ENCODE peak calls at places on chromosome 1, in five cellular contexts. P is hepatocyte, O is fibroblast of mammary gland, R is ascending aorta, Q is neural progenitor cell. H is an unnamed sample.

GRCh38 chr1:10897981-10898728 is 101.7 kb upstream of the CASZ1 start:
- DNase-seq in P (peak), O (peak), R (no peak), Q (no peak), H (peak)

GRCh38 chr1:238647877-238648276 is 738.5 kb upstream of the CHRM3 start:
- DNase-seq in P (peak), O (peak), R (no peak), Q (peak), H (no peak)

GRCh38 chr1:179883040-179883501 is 986 bp downstream of the TOR1AIP1 start:
- DNase-seq in P (no peak), O (no peak), R (no peak), Q (no peak), H (peak)

GRCh38 chr1:63326473-63327380 is 4.4 kb downstream of the FOXD3 start:
- DNase-seq in P (peak), O (no peak), R (no peak), Q (peak), H (no peak)

GRCh38 chr1:225567789-225568188 is 85.1 kb downstream of the ENAH start:
- DNase-seq in P (no peak), O (peak), R (no peak), Q (peak), H (no peak)

GRCh38 chr1:215617979-215618378 is 50.9 kb downstream of the KCTD3 start:
- DNase-seq in P (no peak), O (no peak), R (no peak), Q (no peak), H (no peak)

GRCh38 chr1:109719337-109719837 is 7.3 kb downstream of the GSTM5 start:
- DNase-seq in P (no peak), O (peak), R (no peak), Q (peak), H (no peak)

GRCh38 chr1:43317817-43318471 is 17.2 kb downstream of the TIE1 start:
- DNase-seq in P (no peak), O (peak), R (no peak), Q (no peak), H (no peak)

GRCh38 chr1:53476579-53476978 is 17.4 kb downstream of the DMRTB1 start:
- DNase-seq in P (no peak), O (no peak), R (no peak), Q (no peak), H (no peak)

GRCh38 chr1:53475661-53476060 is 16.5 kb downstream of the DMRTB1 start:
- DNase-seq in P (no peak), O (no peak), R (peak), Q (no peak), H (no peak)

GRCh38 chr1:53470584-53470983 is 11.4 kb downstream of the DMRTB1 start:
- DNase-seq in P (no peak), O (no peak), R (no peak), Q (peak), H (no peak)

GRCh38 chr1:53471000-53471399 is 11.8 kb downstream of the DMRTB1 start:
- DNase-seq in P (no peak), O (no peak), R (no peak), Q (no peak), H (no peak)

GRCh38 chr1:53473463-53473862 is 14.3 kb downstream of the DMRTB1 start:
- DNase-seq in P (no peak), O (peak), R (no peak), Q (no peak), H (no peak)
- TF ChIP-seq CTCF in P (peak), O (peak), R (no peak), Q (peak), H (peak)

DNA sequence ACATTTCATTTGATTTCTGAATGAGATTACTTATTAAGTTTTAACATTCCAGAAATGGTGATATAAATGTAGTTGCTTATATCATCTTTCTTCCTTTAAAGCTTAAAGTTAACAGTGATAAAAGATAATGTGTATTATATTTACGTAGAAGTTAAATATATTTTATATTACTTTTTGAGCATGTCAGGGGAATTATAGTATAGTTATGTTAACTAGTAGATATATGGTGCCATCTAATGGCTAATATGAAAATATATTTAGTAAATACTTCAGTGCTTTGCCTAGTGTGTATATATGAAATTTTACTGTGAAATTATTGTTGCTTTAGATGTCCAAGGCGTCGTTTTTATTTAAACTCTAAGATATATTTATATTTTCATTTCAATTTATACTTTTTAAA is 51.5 kb downstream of the SYT14 start:
- DNase-seq in P (peak), O (peak), R (no peak), Q (no peak), H (no peak)
- TF ChIP-seq CTCF in P (peak), O (peak), R (no peak), Q (peak), H (no peak)

DNA sequence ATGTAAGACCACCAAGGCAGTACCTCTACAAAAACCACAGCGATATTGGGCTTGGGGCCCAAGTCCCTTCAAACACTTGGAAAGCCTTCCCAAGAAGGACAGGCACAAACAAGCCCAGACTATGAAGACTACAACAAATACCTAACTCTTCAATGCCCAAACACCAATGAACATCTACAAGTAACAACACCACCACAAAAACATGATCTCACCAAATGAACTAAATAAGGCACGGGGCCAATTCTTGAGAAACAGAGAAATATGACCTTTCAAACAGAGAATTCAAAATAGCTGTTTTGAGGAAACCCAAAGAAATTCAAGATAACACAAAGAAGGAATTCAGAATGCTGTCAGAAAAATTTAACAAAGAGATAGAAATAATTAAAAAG is 86.8 kb downstream of the COL24A1 start:
- DNase-seq in P (no peak), O (peak), R (no peak), Q (no peak), H (no peak)
- TF ChIP-seq CTCF in P (no peak), O (no peak), R (no peak), Q (no peak), H (no peak)

DNA sequence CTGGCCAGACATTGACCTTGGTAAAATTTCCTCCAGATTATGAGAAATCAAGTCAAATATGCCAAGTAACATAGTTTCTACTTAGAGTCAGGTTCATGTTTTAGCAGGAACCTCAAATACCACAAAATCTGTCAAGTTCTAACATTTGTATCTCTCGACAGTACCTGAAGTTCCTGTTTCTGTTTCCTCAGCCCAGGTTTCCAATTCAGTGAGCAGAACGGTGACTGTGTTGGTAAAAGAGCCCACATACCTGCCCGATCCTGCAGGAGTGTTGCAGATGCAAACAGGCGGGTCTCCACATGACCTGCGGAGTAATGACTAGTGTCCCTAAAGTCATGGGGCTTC is 57.9 kb upstream of the LGALS8 start:
- DNase-seq in P (no peak), O (no peak), R (no peak), Q (no peak), H (no peak)
- TF ChIP-seq CTCF in P (no peak), O (no peak), R (no peak), Q (no peak), H (no peak)

GRCh38 chr1:3009021-3009420 is 12.2 kb upstream of the ACTRT2 start:
- DNase-seq in P (no peak), O (no peak), R (peak), Q (no peak), H (no peak)
- TF ChIP-seq CTCF in P (no peak), O (no peak), R (no peak), Q (no peak), H (no peak)

GRCh38 chr1:245687636-245688535 is 533.1 kb downstream of the KIF26B start:
- DNase-seq in P (no peak), O (no peak), R (no peak), Q (peak), H (no peak)
- TF ChIP-seq CTCF in P (no peak), O (no peak), R (no peak), Q (no peak), H (no peak)

DNA sequence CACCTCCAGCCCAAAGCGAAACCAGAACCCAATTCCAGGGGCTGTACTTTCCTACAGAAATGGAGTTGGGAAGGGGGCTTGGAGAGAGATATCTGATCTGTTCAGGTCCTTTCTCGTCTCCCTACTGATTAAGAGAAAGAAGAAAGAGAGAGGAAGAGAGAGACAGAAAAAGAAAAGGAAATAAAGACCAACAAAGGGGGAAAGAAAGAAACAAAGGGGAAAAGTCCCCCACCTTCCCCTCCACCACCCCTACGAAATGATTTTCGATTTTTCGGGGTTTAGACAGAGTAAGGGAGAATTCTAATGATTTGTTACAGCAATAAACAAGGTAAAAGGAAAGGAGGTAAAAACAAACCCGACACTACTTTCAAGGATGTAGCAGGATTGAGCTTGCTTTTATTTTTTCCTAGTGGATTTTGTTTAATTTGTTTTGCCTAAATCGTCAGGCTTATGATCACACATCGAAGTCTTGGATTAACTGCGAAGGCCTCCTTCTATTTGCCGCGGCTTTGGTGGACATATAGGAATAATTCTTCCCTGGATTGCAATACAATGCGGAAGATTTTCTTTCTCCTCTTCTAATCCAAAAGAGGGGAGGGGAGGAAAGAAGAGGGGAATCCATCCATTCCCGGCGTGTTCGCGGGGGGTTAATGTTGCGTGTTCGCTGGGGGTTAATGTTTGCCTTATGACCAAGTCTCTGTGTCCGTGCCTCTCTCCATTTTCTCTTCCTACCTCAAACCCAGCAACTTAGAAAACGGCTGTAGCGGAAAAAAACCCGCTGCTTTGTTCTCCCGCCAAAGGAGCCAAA is 1.9 kb downstream of the TAL1 start:
- DNase-seq in P (no peak), O (no peak), R (no peak), Q (peak), H (no peak)
- TF ChIP-seq CTCF in P (no peak), O (no peak), R (no peak), Q (no peak), H (no peak)

GRCh38 chr1:207825296-207825695 is 73.4 kb downstream of the CD46 start:
- DNase-seq in P (no peak), O (no peak), R (no peak), Q (no peak), H (no peak)

GRCh38 chr1:207823531-207823879 is 71.7 kb downstream of the CD46 start:
- DNase-seq in P (no peak), O (no peak), R (no peak), Q (no peak), H (no peak)

GRCh38 chr1:207824691-207825090 is 72.8 kb downstream of the CD46 start:
- DNase-seq in P (no peak), O (peak), R (peak), Q (no peak), H (no peak)

GRCh38 chr1:207822602-207823451 is 71.0 kb downstream of the CD46 start:
- DNase-seq in P (peak), O (peak), R (peak), Q (peak), H (peak)

GRCh38 chr1:207823880-207824566 is 72.2 kb downstream of the CD46 start:
- DNase-seq in P (peak), O (peak), R (peak), Q (peak), H (peak)
- TF ChIP-seq CTCF in P (peak), O (peak), R (peak), Q (peak), H (peak)

DNA sequence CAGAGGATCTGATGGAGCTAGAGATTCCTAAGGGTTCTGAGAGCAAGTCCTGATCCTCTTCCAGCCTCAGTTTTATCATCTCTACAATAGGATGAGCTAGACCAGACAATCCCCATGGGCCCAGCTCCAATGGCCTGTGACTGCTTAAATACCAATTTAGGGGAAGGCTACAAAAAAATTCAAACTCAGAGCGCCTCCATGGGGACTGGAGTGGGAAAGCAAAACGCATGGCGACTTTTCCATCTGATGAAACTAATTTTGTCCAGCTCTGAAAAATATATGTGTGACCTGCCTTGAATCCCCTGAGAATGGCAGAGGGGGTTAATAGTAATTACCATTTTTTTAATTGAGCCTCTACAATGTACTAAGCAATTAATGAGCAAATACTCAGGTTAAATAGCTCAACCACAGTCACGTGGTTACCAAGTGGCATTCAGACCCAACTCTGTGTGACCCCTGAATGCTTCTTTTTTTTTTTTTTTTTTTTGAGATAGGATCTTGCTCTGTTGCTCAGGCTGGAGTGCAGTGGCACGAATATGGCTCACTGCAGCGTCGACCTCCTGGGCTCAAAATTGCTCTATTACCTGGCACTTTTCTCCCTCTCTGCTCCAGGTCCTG is 8.4 kb downstream of the EXTL1 start:
- DNase-seq in P (no peak), O (no peak), R (no peak), Q (peak), H (no peak)
- TF ChIP-seq CTCF in P (no peak), O (no peak), R (no peak), Q (peak), H (peak)